ENCODE peak calls at places on chromosomes 6 and 20, in nine cellular contexts. E is K562, G is mammary epithelial cell, A is AG09309, I is neural progenitor cell, T is breast epithelium, N is AG04449, Z is AG04450, Y is spleen. V is an unnamed sample.

GRCh38 chr6:140007525-140007924 is 633.1 kb upstream of the CITED2 start:
- DNase-seq in E (no peak), G (no peak), A (no peak), I (no peak), T (no peak), N (no peak), Z (no peak), Y (no peak), V (no peak)

GRCh38 chr20:14991023-14991422 is 653.6 kb upstream of the FLRT3 start:
- DNase-seq in E (no peak), G (peak), A (no peak), I (no peak), T (no peak), N (no peak), Z (no peak), Y (no peak), V (no peak)

GRCh38 chr20:41275181-41275793 is 42.2 kb downstream of the ZHX3 start:
- DNase-seq in E (no peak), G (no peak), A (no peak), I (no peak), T (no peak), N (no peak), Z (peak), Y (no peak), V (no peak)

GRCh38 chr6:119204744-119205143 is 126.3 kb upstream of the FAM184A start:
- DNase-seq in E (no peak), G (no peak), A (no peak), I (no peak), T (no peak), N (no peak), Z (no peak), Y (no peak), V (no peak)

GRCh38 chr6:154479388-154480143 is 30.9 kb downstream of the CNKSR3 start:
- DNase-seq in E (no peak), G (no peak), A (no peak), I (no peak), T (no peak), N (no peak), Z (peak), Y (peak), V (peak)

GRCh38 chr6:80210618-80211017 is 104.1 kb downstream of the BCKDHB start:
- DNase-seq in E (no peak), G (no peak), A (no peak), I (peak), T (no peak), N (no peak), Z (no peak), Y (no peak), V (no peak)

GRCh38 chr6:115969207-115969929 is 91.3 kb downstream of the FRK start:
- DNase-seq in E (no peak), G (no peak), A (no peak), I (peak), T (no peak), N (no peak), Z (no peak), Y (no peak), V (no peak)

GRCh38 chr6:147095316-147095715 is 108.9 kb upstream of the STXBP5 start:
- DNase-seq in E (no peak), G (no peak), A (no peak), I (no peak), T (no peak), N (no peak), Z (no peak), Y (no peak), V (no peak)

GRCh38 chr6:116008470-116009229 is 52.0 kb downstream of the FRK start:
- DNase-seq in E (no peak), G (peak), A (no peak), I (no peak), T (no peak), N (peak), Z (no peak), Y (no peak), V (peak)

GRCh38 chr6:118746100-118746874 is 94.9 kb upstream of the CEP85L start:
- DNase-seq in E (no peak), G (no peak), A (no peak), I (no peak), T (no peak), N (no peak), Z (no peak), Y (no peak), V (no peak)

GRCh38 chr6:107787589-107787960 is 36.5 kb downstream of the SCML4 start:
- DNase-seq in E (no peak), G (no peak), A (no peak), I (no peak), T (no peak), N (no peak), Z (no peak), Y (no peak), V (no peak)
- H3K4me3 ChIP-seq in E (no peak), G (no peak), A (no peak), I (no peak), T (no peak), N (no peak), Z (no peak), Y (no peak), V (no peak)

DNA sequence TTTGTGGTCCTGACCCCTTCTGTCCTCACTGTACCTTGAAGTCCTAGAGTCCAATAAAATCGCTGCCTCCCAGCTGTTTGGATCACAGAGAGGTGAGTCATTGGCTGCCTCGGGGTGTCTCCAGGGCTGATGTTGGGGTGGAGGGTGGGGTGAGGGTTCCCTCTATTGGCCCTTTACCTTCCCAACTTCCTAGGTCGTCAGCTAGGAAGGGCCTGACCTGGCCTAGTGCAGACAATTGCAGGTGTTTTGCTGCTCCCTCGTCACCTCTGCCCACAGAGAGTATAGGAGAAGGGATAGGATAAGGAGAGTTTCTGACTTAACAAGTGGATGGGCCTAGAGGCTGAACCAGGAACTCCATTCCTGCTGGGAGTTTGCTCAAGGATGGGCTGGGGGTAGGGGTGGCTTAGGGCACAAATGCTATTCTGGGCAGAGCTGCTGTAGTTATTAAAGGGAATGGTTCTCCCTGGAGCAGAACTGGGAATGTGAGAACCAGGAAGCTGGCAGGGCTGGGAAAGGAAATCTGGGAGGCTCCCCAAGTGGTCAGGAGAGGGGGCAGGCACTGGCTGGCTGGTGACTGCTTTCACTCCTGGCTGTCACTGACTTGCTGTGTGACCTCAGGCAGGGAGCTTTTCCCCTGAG is 1.4 kb downstream of the TP53INP2 start:
- DNase-seq in E (peak), G (peak), A (no peak), I (no peak), T (peak), N (no peak), Z (no peak), Y (no peak), V (no peak)
- H3K4me3 ChIP-seq in E (no peak), G (no peak), A (no peak), I (no peak), T (no peak), N (peak), Z (peak), Y (no peak), V (no peak)

DNA sequence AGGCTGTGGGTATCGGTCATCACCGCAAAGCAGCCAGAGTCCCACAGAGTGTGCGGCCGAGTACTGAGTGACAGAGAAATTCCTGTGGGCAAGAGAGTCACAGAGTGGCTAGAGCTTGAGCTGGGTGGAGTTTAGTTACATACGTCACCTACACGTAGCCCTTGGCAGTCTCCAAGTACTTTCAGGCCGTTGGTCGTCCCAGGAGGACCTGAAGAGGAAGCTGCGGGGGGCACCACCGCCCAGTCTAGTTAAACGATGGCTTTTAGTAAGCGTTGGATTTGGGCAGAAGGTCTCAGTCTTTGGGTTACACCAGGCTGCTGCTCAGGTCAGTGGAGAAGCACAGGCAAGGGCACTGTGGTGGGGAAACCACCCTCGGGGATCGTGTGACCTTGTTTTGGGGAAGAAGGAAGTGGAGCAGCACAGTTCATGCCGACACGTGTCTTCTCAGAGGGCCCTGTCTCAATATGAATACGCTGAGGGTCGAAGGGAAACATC is 28.4 kb downstream of the KIF25 start:
- DNase-seq in E (no peak), G (no peak), A (no peak), I (no peak), T (peak), N (no peak), Z (no peak), Y (peak), V (no peak)
- H3K4me3 ChIP-seq in E (no peak), G (no peak), A (no peak), I (no peak), T (no peak), N (no peak), Z (no peak), Y (no peak), V (no peak)

GRCh38 chr6:90103056-90103793 is 193.4 kb downstream of the BACH2 start:
- DNase-seq in E (no peak), G (no peak), A (no peak), I (no peak), T (no peak), N (no peak), Z (peak), Y (no peak), V (peak)
- H3K4me3 ChIP-seq in E (no peak), G (no peak), A (no peak), I (no peak), T (no peak), N (no peak), Z (no peak), Y (no peak), V (peak)

DNA sequence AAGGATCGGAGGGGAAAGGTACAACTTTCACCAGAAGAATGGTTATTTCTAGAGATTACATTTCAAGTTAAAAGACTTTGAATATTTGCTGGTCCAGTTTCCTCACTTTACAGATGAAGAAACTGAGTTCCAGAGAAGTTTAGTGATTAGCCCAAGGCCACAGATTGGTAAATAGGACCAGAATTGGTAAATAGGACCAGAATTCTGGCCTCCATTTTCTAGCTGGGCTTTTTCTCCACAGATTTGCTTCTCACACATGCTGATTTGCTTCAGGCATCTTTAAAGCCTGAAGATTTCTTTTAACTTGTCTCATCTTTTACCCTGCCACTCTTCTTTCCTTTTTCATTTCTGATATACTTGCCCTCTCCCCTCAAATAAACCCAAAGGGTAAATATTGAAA is 5.2 kb upstream of the LIN28B start:
- DNase-seq in E (no peak), G (no peak), A (no peak), I (no peak), T (no peak), N (no peak), Z (no peak), Y (no peak), V (no peak)
- H3K4me3 ChIP-seq in E (no peak), G (no peak), A (no peak), I (peak), T (no peak), N (no peak), Z (no peak), Y (no peak), V (no peak)

GRCh38 chr6:39313526-39314272 is 520 bp downstream of the KCNK17 start:
- DNase-seq in E (no peak), G (no peak), A (no peak), I (peak), T (no peak), N (no peak), Z (no peak), Y (no peak), V (no peak)
- H3K4me3 ChIP-seq in E (no peak), G (no peak), A (no peak), I (peak), T (no peak), N (no peak), Z (no peak), Y (peak), V (no peak)

GRCh38 chr20:37267684-37268313 is 6.2 kb upstream of the GHRH start:
- DNase-seq in E (no peak), G (no peak), A (no peak), I (peak), T (no peak), N (no peak), Z (no peak), Y (no peak), V (no peak)
- H3K4me3 ChIP-seq in E (no peak), G (no peak), A (no peak), I (peak), T (no peak), N (no peak), Z (no peak), Y (no peak), V (no peak)

GRCh38 chr6:28772480-28773381 is 151.1 kb downstream of the TRIM27 start:
- DNase-seq in E (peak), G (no peak), A (no peak), I (peak), T (no peak), N (no peak), Z (no peak), Y (no peak), V (no peak)
- H3K4me3 ChIP-seq in E (peak), G (no peak), A (no peak), I (peak), T (no peak), N (no peak), Z (no peak), Y (no peak), V (no peak)

DNA sequence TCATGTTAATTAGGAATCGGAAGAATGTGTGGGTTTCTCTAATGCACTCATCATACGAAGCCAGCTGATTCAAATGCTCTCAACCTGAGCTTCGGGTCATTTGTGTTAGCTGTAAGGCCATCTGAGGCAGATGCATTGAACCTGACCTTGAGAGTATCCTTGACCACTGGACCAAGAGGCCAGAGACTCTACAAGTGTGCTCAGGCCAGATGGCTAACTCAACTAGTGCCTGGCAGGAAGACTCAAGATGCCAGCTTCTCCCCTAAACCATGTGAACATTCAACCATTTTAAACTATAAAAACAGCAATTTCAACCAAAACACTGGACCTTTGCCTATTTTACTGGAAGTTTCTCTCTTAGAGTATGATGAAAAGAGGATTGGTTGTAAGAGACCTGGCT is 168.6 kb upstream of the CDH4 start:
- DNase-seq in E (no peak), G (no peak), A (no peak), I (no peak), T (no peak), N (no peak), Z (no peak), Y (no peak), V (no peak)
- H3K4me3 ChIP-seq in E (no peak), G (no peak), A (no peak), I (no peak), T (no peak), N (no peak), Z (no peak), Y (no peak), V (no peak)